ENCODE peak calls at places on chromosome 13, in four cellular contexts. T is endothelial cell of umbilical vein, V is K562, O is HepG2. L is an unnamed sample. For H3K9me3, the result is how much of the 10 kb centered on the place peaks cover.

GRCh38 chr13:70107498-70108271 is at the start of gene ATXN8OS:
- DNase-seq in T (no peak), V (no peak), O (no peak), L (no peak)

GRCh38 chr13:44243198-44243852 is 130.3 kb upstream of the SERP2 start:
- DNase-seq in T (peak), V (peak), O (peak), L (peak)

GRCh38 chr13:96229356-96229755 is 139.4 kb downstream of the HS6ST3 start:
- DNase-seq in T (peak), V (peak), O (peak), L (no peak)

GRCh38 chr13:110942248-110942981 is 27.5 kb upstream of the ANKRD10 start:
- DNase-seq in T (no peak), V (no peak), O (no peak), L (no peak)

GRCh38 chr13:32587014-32587773 is 942 bp downstream of the PDS5B start:
- DNase-seq in T (peak), V (peak), O (peak), L (peak)

GRCh38 chr13:92843549-92843948 is 383.1 kb upstream of the GPC6 start:
- DNase-seq in T (no peak), V (no peak), O (no peak), L (no peak)

GRCh38 chr13:67048084-67048792 is 181.9 kb downstream of the PCDH9 start:
- DNase-seq in T (peak), V (no peak), O (no peak), L (no peak)

GRCh38 chr13:60448907-60449510 is 52.0 kb downstream of the TDRD3 start:
- DNase-seq in T (peak), V (peak), O (peak), L (peak)

GRCh38 chr13:53783466-53783865 is 754.9 kb downstream of the OLFM4 start:
- DNase-seq in T (no peak), V (no peak), O (no peak), L (no peak)

GRCh38 chr13:32407854-32408253 is 20.1 kb downstream of the N4BP2L1 start:
- DNase-seq in T (no peak), V (no peak), O (no peak), L (no peak)

GRCh38 chr13:43546260-43546659 is 240.5 kb downstream of the ENOX1 start:
- DNase-seq in T (peak), V (no peak), O (no peak), L (no peak)

GRCh38 chr13:109610517-109610916 is 175.9 kb downstream of the IRS2 start:
- DNase-seq in T (no peak), V (peak), O (no peak), L (peak)

GRCh38 chr13:31625115-31625514 is 114.2 kb upstream of the RXFP2 start:
- DNase-seq in T (peak), V (no peak), O (no peak), L (no peak)

GRCh38 chr13:52848455-52849190 is at the start of gene PCDH8:
- DNase-seq in T (no peak), V (no peak), O (no peak), L (no peak)

GRCh38 chr13:76644906-76645305 is 241.3 kb downstream of the KCTD12 start:
- DNase-seq in T (no peak), V (no peak), O (no peak), L (no peak)

GRCh38 chr13:51125495-51126226 is 14.6 kb upstream of the C13orf42 start:
- DNase-seq in T (peak), V (peak), O (peak), L (peak)

GRCh38 chr13:51118809-51119431 is 7.8 kb upstream of the C13orf42 start:
- DNase-seq in T (no peak), V (no peak), O (no peak), L (no peak)

GRCh38 chr13:51122868-51123267 is 11.8 kb upstream of the C13orf42 start:
- DNase-seq in T (no peak), V (no peak), O (peak), L (no peak)
- H3K9me3 ChIP-seq in T (under half), V (under half), O (under half), L (under half)

GRCh38 chr13:33868343-33868994 is 50.5 kb downstream of the RFC3 start:
- DNase-seq in T (no peak), V (no peak), O (no peak), L (no peak)

GRCh38 chr13:33871207-33872004 is 53.5 kb downstream of the RFC3 start:
- DNase-seq in T (no peak), V (no peak), O (peak), L (no peak)

GRCh38 chr13:33869005-33869404 is 51.1 kb downstream of the RFC3 start:
- DNase-seq in T (no peak), V (no peak), O (no peak), L (no peak)

GRCh38 chr13:33872005-33872351 is 54.0 kb downstream of the RFC3 start:
- DNase-seq in T (no peak), V (no peak), O (peak), L (no peak)

DNA sequence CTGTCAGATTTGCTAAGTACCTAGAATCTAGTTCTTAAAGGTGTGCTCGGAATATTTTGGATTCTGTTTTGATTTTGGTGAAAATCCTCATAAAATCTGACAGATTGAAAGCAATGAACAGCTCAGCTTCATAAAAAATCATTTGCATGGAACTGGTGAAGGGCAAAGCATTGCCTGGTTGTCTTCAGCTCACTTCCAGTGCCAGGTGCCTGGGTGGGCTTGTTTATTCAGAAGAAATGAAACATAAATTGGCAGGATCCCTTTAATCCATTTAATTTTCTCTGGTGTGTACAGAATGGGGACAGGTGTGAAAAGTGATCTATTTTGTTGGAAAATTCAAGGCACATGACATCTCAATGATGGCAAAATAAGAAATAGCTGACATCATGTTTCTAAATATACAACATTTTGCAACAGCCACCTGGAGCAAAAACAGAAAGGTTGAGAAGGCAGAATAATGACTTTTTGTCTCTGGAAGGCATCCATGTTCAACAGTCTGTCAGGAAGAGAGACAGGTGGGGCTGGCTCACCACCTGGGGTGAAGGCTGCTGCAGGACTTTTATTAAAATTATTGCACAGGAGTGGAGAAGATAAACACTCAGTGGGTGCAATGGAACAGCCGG is 52.2 kb downstream of the RFC3 start:
- DNase-seq in T (no peak), V (no peak), O (no peak), L (no peak)
- TF ChIP-seq JUN in T (no peak), V (no peak), O (no peak), L (no peak)

DNA sequence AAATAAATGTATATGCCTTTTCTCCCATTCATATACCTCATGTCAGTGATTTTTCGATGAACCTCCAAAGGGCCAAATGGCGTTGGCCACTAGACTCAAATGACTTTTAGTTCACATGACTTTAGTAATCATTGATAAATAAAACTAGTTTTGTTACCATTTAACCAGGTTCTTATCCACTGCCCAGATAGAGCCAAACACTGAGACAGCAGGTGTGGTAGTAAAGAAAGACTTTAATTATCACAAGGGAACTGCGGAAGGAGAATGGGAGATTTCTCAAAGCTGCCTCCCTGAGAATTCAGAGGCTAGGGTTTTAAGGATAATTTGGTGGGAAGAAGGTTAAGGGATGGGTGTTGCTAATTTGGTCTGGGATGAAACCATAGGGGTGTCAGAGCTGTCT is 19.4 kb upstream of the KBTBD6 start:
- DNase-seq in T (no peak), V (no peak), O (no peak), L (no peak)
- H3K9me3 ChIP-seq in T (under half), V (under half), O (half or more), L (under half)

DNA sequence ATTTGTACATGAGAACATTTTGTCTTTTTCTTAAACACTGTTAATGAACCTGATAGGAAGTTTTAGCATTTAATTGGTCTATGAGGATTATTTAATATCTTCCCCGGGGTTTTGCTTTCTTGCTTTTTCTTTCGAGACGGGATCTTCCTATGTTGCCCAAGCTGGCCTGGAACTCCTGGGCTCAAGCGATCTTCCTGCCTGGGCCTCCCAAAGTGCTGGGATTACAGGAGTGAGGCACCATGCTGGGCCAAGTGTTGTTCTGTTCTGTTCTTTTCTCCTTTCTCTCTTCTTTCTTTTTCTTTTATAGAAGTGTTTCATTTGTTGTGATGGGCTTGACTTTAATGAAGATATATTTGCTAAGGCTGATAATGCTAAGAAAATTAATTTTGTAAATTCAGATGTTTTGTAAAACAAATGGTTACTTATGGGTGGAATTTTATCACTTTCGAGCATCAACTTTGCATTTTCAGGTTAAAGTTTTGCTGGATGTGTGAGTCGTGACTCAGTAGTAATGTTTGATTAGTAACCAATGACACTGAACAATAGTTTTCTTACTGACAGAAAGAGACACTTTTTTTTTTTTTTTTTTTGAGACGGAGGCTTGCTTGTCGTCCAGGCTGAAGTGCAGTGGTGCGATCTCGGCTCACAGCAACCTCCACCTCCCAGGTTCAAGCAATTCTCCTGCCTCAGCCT is 2.2 kb downstream of the PAN3 start:
- DNase-seq in T (peak), V (no peak), O (no peak), L (no peak)
- TF ChIP-seq JUN in T (no peak), V (no peak), O (no peak), L (no peak)

DNA sequence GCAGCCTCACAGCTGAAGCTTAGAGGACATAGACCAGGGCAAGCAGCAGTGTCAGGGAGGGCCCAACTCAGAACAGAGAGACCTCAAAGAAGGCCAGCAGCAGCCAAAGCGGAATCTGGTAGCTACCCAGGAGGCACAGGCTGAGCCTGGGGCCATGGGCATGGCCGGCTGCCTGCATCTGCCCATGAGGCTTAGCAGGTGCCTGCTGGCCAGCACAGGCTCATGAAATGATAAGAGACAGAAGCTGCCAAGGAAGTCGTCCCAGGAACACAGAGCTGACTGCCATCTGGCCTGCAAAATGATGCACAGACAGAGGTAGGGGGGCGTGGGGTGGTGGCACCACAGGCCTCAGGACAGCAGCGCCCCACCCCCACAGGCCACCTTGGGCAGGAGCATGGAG is 29.2 kb downstream of the TUBA3C start:
- DNase-seq in T (no peak), V (no peak), O (no peak), L (no peak)
- H3K9me3 ChIP-seq in T (under half), V (under half), O (under half), L (under half)

GRCh38 chr13:114048463-114048862 is 74.6 kb upstream of the C13orf46 start:
- DNase-seq in T (no peak), V (no peak), O (no peak), L (no peak)
- TF ChIP-seq JUN in T (no peak), V (no peak), O (no peak), L (no peak)

GRCh38 chr13:40874138-40874776 is 84.8 kb downstream of the SLC25A15 start:
- DNase-seq in T (no peak), V (no peak), O (no peak), L (no peak)
- H3K9me3 ChIP-seq in T (under half), V (under half), O (under half), L (under half)

GRCh38 chr13:34020388-34020787 is 202.4 kb downstream of the RFC3 start:
- DNase-seq in T (no peak), V (no peak), O (no peak), L (no peak)

GRCh38 chr13:34021619-34022018 is 203.7 kb downstream of the RFC3 start:
- DNase-seq in T (no peak), V (no peak), O (no peak), L (no peak)

GRCh38 chr13:34013061-34013460 is 195.1 kb downstream of the RFC3 start:
- DNase-seq in T (no peak), V (no peak), O (no peak), L (no peak)

GRCh38 chr13:34019870-34020269 is 201.9 kb downstream of the RFC3 start:
- DNase-seq in T (no peak), V (no peak), O (peak), L (no peak)

GRCh38 chr13:34017231-34017630 is 199.3 kb downstream of the RFC3 start:
- DNase-seq in T (no peak), V (no peak), O (no peak), L (no peak)
- TF ChIP-seq JUN in T (no peak), V (no peak), O (no peak), L (no peak)

GRCh38 chr13:19023115-19023514 is 158.5 kb downstream of the TUBA3C start:
- DNase-seq in T (no peak), V (no peak), O (no peak), L (no peak)
- H3K9me3 ChIP-seq in T (under half), V (under half), O (half or more), L (under half)

L was measured in A549.